ENCODE peak calls at places on chromosomes 11 and 22, in six cellular contexts. T is uterus, E is H1, G is tibial nerve, M is esophagus squamous epithelium, K is breast epithelium. S is an unnamed sample.

GRCh38 chr22:27919943-27920755 is 1.1 kb upstream of the PITPNB start:
- DNase-seq in K (no peak), M (no peak), T (peak; percentile 50), G (no peak), E (no peak), S (no peak)

GRCh38 chr11:15837901-15838489 is 518.4 kb downstream of the SOX6 start:
- DNase-seq in K (no peak), E (no peak), M (no peak), T (no peak), G (no peak), S (no peak)

GRCh38 chr11:95299078-95299611 is 68.1 kb upstream of the SESN3 start:
- DNase-seq in E (no peak), M (no peak), G (no peak), K (no peak), T (no peak), S (no peak)

GRCh38 chr11:117950999-117951961 is 22.1 kb upstream of the TMPRSS13 start:
- DNase-seq in E (peak; percentile 32), G (no peak), T (no peak), M (no peak), K (no peak), S (no peak)

GRCh38 chr22:50703726-50704509 is 31.3 kb downstream of the SHANK3 start:
- DNase-seq in T (no peak), M (no peak), E (no peak), K (no peak), G (no peak), S (no peak)

GRCh38 chr22:24841261-24841660 is 35.2 kb downstream of the SGSM1 start:
- DNase-seq in T (no peak), M (no peak), E (no peak), G (no peak), K (no peak), S (no peak)

GRCh38 chr11:34223021-34223813 is 117.8 kb downstream of the NAT10 start:
- DNase-seq in E (no peak), K (no peak), M (no peak), T (peak; percentile 90), G (peak; percentile 44), S (peak; percentile 59)

GRCh38 chr22:46947516-46948260 is 185.2 kb downstream of the TBC1D22A start:
- DNase-seq in K (no peak), G (no peak), E (no peak), M (no peak), T (no peak), S (no peak)

GRCh38 chr11:115548878-115549528 is 44.8 kb upstream of the CADM1 start:
- DNase-seq in E (peak; percentile 60), T (no peak), K (no peak), G (no peak), M (no peak), S (no peak)

GRCh38 chr11:63536669-63537292 is at the start of gene PLAAT4:
- DNase-seq in M (no peak), E (no peak), T (peak; percentile 52), K (no peak), G (no peak), S (peak; percentile 65)

GRCh38 chr11:350723-351255 is 18.5 kb upstream of the B4GALNT4 start:
- DNase-seq in T (peak; percentile 18), G (no peak), M (no peak), K (no peak), E (no peak), S (no peak)

GRCh38 chr22:20471126-20471833 is 24.3 kb downstream of the KLHL22 start:
- DNase-seq in M (no peak), E (no peak), T (no peak), G (no peak), K (no peak), S (no peak)

GRCh38 chr11:14422052-14422813 is 63.2 kb upstream of the RRAS2 start:
- DNase-seq in G (peak; percentile 33), M (peak; percentile 6), K (peak; percentile 66), T (peak; percentile 87), E (peak; percentile 67), S (peak; percentile 95)

GRCh38 chr22:30879398-30879797 is 89.2 kb downstream of the MORC2 start:
- DNase-seq in T (no peak), E (no peak), M (no peak), K (no peak), G (no peak), S (no peak)

GRCh38 chr11:132427611-132428010 is 1057.2 kb downstream of the NTM start:
- DNase-seq in T (no peak), E (no peak), G (no peak), M (no peak), K (no peak), S (no peak)

GRCh38 chr11:71173709-71174108 is 78.7 kb downstream of the SHANK2 start:
- DNase-seq in G (no peak), M (no peak), T (no peak), K (no peak), E (no peak), S (no peak)

GRCh38 chr22:22141031-22141430 is 103.6 kb upstream of the VPREB1 start:
- DNase-seq in K (no peak), E (no peak), G (no peak), T (no peak), M (no peak), S (no peak)

GRCh38 chr22:44625981-44626687 is 75.9 kb upstream of the PRR5 start:
- DNase-seq in T (peak; percentile 69), G (peak; percentile 51), K (peak; percentile 42), M (no peak), E (peak; percentile 93), S (peak; percentile 79)

GRCh38 chr22:33427461-33427860 is 369.3 kb upstream of the SYN3 start:
- DNase-seq in G (no peak), M (no peak), T (no peak), K (no peak), E (no peak), S (no peak)

GRCh38 chr11:119699227-119699626 is 29.8 kb downstream of the NECTIN1 start:
- DNase-seq in M (no peak), E (no peak), K (peak; percentile 44), G (no peak), T (peak; percentile 46), S (peak; percentile 44)

GRCh38 chr22:20567993-20568417 is 60.6 kb downstream of the MED15 start:
- DNase-seq in K (no peak), M (no peak), T (no peak), G (no peak), E (no peak), S (peak; percentile 60)

DNA sequence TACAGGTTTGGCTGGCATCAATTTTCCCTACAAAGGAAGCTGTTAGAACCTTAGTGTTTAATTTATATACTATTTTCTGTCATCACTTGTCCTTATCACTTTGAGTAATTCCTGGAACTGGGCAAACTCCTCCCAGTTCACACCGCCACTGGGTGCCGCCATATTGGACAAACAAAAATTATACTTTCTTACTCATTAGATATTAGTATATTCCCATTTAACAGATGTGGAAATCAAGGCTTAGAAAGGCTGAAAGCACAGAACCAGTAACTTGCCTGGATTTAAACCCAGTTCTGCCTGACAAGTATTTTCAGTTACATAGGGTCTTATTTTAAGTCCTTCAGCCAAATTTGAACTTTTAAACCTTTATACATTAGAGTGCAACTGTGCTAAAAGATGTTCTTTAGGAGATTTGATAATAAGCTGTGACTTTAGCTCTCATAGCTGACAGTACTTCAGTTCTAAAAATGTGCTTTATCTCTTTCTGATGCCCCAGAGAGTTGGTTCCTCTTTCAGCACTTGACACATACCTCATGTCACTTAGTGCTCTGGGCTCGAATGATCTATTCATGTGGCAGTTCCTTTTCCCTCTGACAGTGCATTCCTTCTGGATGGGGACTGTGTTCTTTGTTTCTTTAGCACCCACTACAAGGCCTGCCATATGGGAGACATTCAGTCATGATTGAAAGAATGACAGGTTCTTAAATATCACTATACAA is 25.4 kb downstream of the COA4 start:
- DNase-seq in M (no peak), G (no peak), E (no peak), K (no peak), T (no peak), S (no peak)
- H3K27ac ChIP-seq in M (no peak overlapping the region), G (no peak overlapping the region), E (no peak overlapping the region), K (no peak overlapping the region), T (no peak overlapping the region), S (no peak overlapping the region)

GRCh38 chr22:49181431-49181830 is 646.2 kb downstream of the BRD1 start:
- DNase-seq in K (no peak), T (no peak), G (no peak), M (no peak), E (no peak), S (no peak)

GRCh38 chr22:49183208-49183825 is 644.4 kb downstream of the BRD1 start:
- DNase-seq in K (no peak), M (no peak), T (no peak), G (no peak), E (no peak), S (no peak)

GRCh38 chr22:49180683-49181024 is 647.0 kb downstream of the BRD1 start:
- DNase-seq in K (no peak), G (no peak), E (no peak), T (no peak), M (no peak), S (no peak)

GRCh38 chr22:49182416-49182815 is 645.3 kb downstream of the BRD1 start:
- DNase-seq in M (no peak), G (no peak), T (no peak), E (no peak), K (no peak), S (no peak)

DNA sequence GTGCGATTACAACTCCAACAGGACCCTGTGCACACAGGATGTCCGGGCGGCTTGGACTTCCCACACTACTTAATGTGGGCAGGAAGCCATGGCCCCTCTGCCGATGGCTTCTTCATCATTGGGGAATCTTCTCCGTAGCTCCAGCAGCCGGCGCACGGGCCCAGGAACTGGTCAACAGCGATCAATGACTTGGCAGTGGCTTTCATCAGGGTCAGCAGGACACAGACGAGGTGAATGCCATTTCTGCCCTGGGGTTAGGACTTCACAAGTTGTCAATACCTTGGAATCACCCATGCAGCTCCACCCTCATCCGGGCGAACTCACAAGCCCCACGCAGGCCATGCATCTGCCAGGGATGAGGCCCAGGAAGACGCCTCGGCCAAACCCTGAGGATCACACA is 645.7 kb downstream of the BRD1 start:
- DNase-seq in G (no peak), K (no peak), M (no peak), E (no peak), T (no peak), S (no peak)
- H3K27me3 ChIP-seq in G (no peaks in the 10 kb centered on the region), K (peaks cover 86% of the 10 kb centered on the region), M (no peaks in the 10 kb centered on the region), E (no peaks in the 10 kb centered on the region), T (no peaks in the 10 kb centered on the region), S (no peaks in the 10 kb centered on the region)

GRCh38 chr11:46616551-46617450 is at the start of gene HARBI1:
- DNase-seq in G (peak; percentile 71), T (peak; percentile 79), K (peak; percentile 85), E (peak; percentile 90), M (peak; percentile 59), S (peak; percentile 90)
- TF ChIP-seq POLR2A in G (no peak), T (no peak), K (no peak), E (no peak), M (no peak), S (peak; percentile 72)

GRCh38 chr11:102312656-102313055 is 4.6 kb upstream of the BIRC3 start:
- DNase-seq in T (no peak), K (no peak), E (no peak), G (no peak), M (no peak), S (no peak)
- H3K27ac ChIP-seq in T (peak overlapping the region; percentile 87), K (peak overlapping the region; percentile 75), E (no peak overlapping the region), G (peak overlapping the region; percentile 87), M (peak overlapping the region; percentile 84), S (peak overlapping the region; percentile 50)